ENCODE peak calls at places on chromosomes 11 and 22, in eight cellular contexts. Z is left ventricle myocardium inferior, O is omental fat pad, J is nephron progenitor cell, R is fibroblast of lung, N is upper lobe of left lung, B is progenitor cell of endocrine pancreas, U is prostate gland. V is an unnamed sample.
A peak's percentile ranks its signal among the peaks of the same experiment; 100 is the strongest.

GRCh38 chr22:29167032-29167911 is 38.4 kb upstream of the EMID1 start:
- DNase-seq in Z (no peak), O (no peak), J (no peak), R (no peak), N (no peak), B (no peak), U (no peak), V (no peak)

GRCh38 chr22:21038405-21038804 is 6.0 kb upstream of the SLC7A4 start:
- DNase-seq in Z (no peak), O (no peak), J (no peak), R (peak; percentile 53), N (no peak), B (no peak), U (no peak), V (no peak)

GRCh38 chr11:123323482-123324056 is 106.5 kb upstream of the GRAMD1B start:
- DNase-seq in Z (no peak), O (no peak), J (no peak), R (no peak), N (no peak), B (no peak), U (no peak), V (no peak)

GRCh38 chr22:30356392-30357230 is at the start of the genes CCDC157 and SF3A1:
- DNase-seq in Z (peak; percentile 87), O (peak; percentile 58), J (peak; percentile 88), R (peak; percentile 93), N (peak; percentile 96), B (peak; percentile 71), U (peak; percentile 85), V (peak; percentile 82)

GRCh38 chr11:74443071-74443864 is 24.1 kb downstream of the KCNE3 start:
- DNase-seq in Z (no peak), O (no peak), J (no peak), R (no peak), N (peak; percentile 68), B (no peak), U (peak; percentile 85), V (no peak)

GRCh38 chr11:31834237-31834636 is 23.1 kb upstream of the PAX6 start:
- DNase-seq in Z (no peak), O (no peak), J (no peak), R (no peak), N (no peak), B (no peak), U (no peak), V (no peak)

GRCh38 chr22:45460288-45461109 is 42.2 kb upstream of the FBLN1 start:
- DNase-seq in Z (peak; percentile 84), O (no peak), J (no peak), R (peak; percentile 96), N (no peak), B (no peak), U (no peak), V (no peak)

GRCh38 chr11:66068923-66069714 is 953 bp upstream of the PACS1 start:
- DNase-seq in Z (peak; percentile 40), O (no peak), J (no peak), R (peak; percentile 34), N (peak; percentile 66), B (no peak), U (peak; percentile 61), V (no peak)

GRCh38 chr11:120739780-120740179 is 228.2 kb downstream of the GRIK4 start:
- DNase-seq in Z (no peak), O (no peak), J (no peak), R (no peak), N (no peak), B (no peak), U (no peak), V (no peak)

GRCh38 chr11:43547411-43547718 is 133.2 kb upstream of the HSD17B12 start:
- DNase-seq in Z (no peak), O (no peak), J (peak; percentile 40), R (no peak), N (no peak), B (no peak), U (no peak), V (no peak)

GRCh38 chr11:359181-359714 is 10.1 kb upstream of the B4GALNT4 start:
- DNase-seq in Z (no peak), O (no peak), J (no peak), R (no peak), N (no peak), B (no peak), U (no peak), V (no peak)

GRCh38 chr11:62062223-62062861 is 61.5 kb upstream of the INCENP start:
- DNase-seq in Z (no peak), O (no peak), J (no peak), R (no peak), N (no peak), B (no peak), U (no peak), V (no peak)

GRCh38 chr11:127521413-127521812 is 520.8 kb upstream of the KIRREL3 start:
- DNase-seq in Z (no peak), O (no peak), J (no peak), R (peak; percentile 15), N (no peak), B (no peak), U (no peak), V (no peak)

GRCh38 chr11:71402878-71403277 is 45.3 kb downstream of the DHCR7 start:
- DNase-seq in Z (no peak), O (no peak), J (no peak), R (no peak), N (no peak), B (no peak), U (no peak), V (no peak)

GRCh38 chr22:33746501-33746928 is 173.8 kb downstream of the LARGE1 start:
- DNase-seq in Z (no peak), O (no peak), J (no peak), R (no peak), N (peak; percentile 44), B (no peak), U (no peak), V (no peak)

GRCh38 chr11:44593194-44593593 is 27.7 kb downstream of the CD82 start:
- DNase-seq in Z (no peak), O (no peak), J (no peak), R (no peak), N (no peak), B (no peak), U (no peak), V (no peak)

GRCh38 chr11:10072841-10073240 is 221.2 kb downstream of the SBF2 start:
- DNase-seq in Z (no peak), O (no peak), J (no peak), R (no peak), N (no peak), B (no peak), U (no peak), V (no peak)

GRCh38 chr22:44386386-44387035 is 73.8 kb upstream of the SHISAL1 start:
- DNase-seq in Z (no peak), O (no peak), J (no peak), R (no peak), N (no peak), B (no peak), U (no peak), V (no peak)

GRCh38 chr22:38941488-38941987 is 15.9 kb upstream of the APOBEC3A start:
- DNase-seq in Z (no peak), O (no peak), J (no peak), R (no peak), N (peak; percentile 70), B (no peak), U (no peak), V (no peak)

GRCh38 chr11:61598886-61599868 is 18.3 kb upstream of the SYT7 start:
- DNase-seq in Z (peak; percentile 60), O (no peak), J (peak; percentile 35), R (peak; percentile 81), N (no peak), B (no peak), U (no peak), V (no peak)

GRCh38 chr11:34149786-34150185 is 44.4 kb downstream of the NAT10 start:
- DNase-seq in Z (no peak), O (no peak), J (peak; percentile 55), R (peak; percentile 27), N (no peak), B (no peak), U (no peak), V (no peak)

GRCh38 chr11:14541180-14541579 is 21.0 kb upstream of the PSMA1 start:
- DNase-seq in Z (no peak), O (no peak), J (no peak), R (peak; percentile 55), N (peak; percentile 25), B (no peak), U (no peak), V (no peak)

GRCh38 chr22:23750744-23751440 is at the start of gene ZNF70:
- DNase-seq in Z (peak; percentile 86), O (peak; percentile 60), J (peak; percentile 89), R (peak; percentile 76), N (peak; percentile 96), B (peak; percentile 86), U (peak; percentile 92), V (peak; percentile 88)
- TF ChIP-seq CTCF in Z (peak; percentile 44), O (no peak), J (no peak), R (peak; percentile 12), N (peak; percentile 13), B (peak; percentile 50), U (no peak), V (no peak)

GRCh38 chr11:119721129-119722120 is 7.6 kb downstream of the NECTIN1 start:
- DNase-seq in Z (peak; percentile 42), O (no peak), J (peak; percentile 60), R (no peak), N (no peak), B (no peak), U (no peak), V (no peak)
- TF ChIP-seq CTCF in Z (peak; percentile 64), O (no peak), J (peak; percentile 51), R (peak; percentile 45), N (no peak), B (peak; percentile 55), U (no peak), V (peak; percentile 34)

GRCh38 chr11:106974831-106975230 is 43.4 kb downstream of the GUCY1A2 start:
- DNase-seq in Z (no peak), O (no peak), J (no peak), R (peak; percentile 24), N (no peak), B (no peak), U (no peak), V (no peak)
- TF ChIP-seq CTCF in Z (no peak), O (no peak), J (no peak), R (no peak), N (no peak), B (no peak), U (no peak), V (no peak)

DNA sequence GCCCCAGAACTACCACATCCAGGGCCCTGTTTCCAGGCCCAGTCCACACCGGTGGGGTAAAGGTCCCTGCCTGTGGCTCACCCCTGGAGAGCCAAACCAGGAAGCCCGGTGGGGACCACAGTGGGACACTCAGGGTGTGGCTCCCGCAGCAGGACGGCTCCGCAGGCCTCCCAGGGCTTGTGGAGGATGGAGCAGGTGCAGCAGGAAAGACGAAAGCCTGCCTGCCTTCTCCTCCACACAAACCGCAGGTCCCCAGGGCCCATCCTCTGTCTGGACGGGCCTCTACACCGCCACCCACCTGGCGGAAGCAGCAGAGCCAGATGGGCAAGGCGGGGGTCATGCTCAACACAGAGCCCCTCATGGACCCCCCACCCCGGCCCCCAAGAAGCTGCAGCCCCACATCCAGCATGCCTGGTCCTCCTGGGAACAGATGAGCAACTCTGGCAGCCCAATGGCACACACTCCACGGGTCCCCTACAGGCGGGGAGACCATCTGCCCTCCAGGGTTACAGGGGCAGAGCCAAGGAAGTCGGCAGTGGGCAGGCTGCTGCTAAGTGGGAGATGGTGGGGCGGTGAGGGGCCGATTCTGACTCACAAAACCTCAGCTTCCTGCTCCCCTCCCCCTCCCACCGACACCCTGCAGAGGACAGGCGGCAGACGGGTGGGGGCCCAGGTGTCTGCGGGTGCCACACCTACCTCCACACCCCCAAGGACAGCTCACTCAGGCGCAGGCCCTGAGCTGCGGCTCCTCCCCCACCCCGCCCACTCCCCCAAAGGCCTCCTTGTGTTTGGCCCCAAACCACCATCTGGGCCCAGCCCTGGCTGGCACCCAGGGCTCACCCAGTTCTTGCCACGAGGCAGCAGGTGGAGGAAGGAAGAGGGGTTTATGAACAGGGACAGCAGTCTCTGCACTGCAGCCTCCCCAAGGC is 5.2 kb downstream of the SBF1 start:
- DNase-seq in Z (peak; percentile 41), O (no peak), J (no peak), R (peak; percentile 17), N (peak; percentile 83), B (no peak), U (peak; percentile 56), V (no peak)
- TF ChIP-seq CTCF in Z (no peak), O (no peak), J (no peak), R (no peak), N (no peak), B (no peak), U (no peak), V (no peak)

V was measured in mesothelial cell of epicardium.